ENCODE peak calls at places on chromosomes 1 and 21, in ten cellular contexts. R is aorta, K is tibial artery, Q is RWPE2, T is neural progenitor cell, G is pancreas, N is mesendoderm, W is heart left ventricle, B is thyroid gland, L is body of pancreas. H is an unnamed sample. For H3K36me3 and H3K4me1, the result is how much of the 10 kb centered on the place peaks cover.

GRCh38 chr1:51955797-51956527 is 34.5 kb downstream of the RAB3B start:
- DNase-seq in R (no peak), K (no peak), Q (no peak), T (peak), G (no peak), N (no peak), W (no peak), B (no peak), L (no peak), H (no peak)

GRCh38 chr1:110119843-110120242 is 7.6 kb downstream of the UBL4B start:
- DNase-seq in R (no peak), K (no peak), Q (no peak), T (no peak), G (no peak), N (no peak), W (no peak), B (no peak), L (no peak), H (no peak)

GRCh38 chr1:12618661-12619395 is 818 bp upstream of the DHRS3 start:
- DNase-seq in R (peak), K (peak), Q (peak), T (peak), G (peak), N (peak), W (peak), B (peak), L (peak), H (no peak)

GRCh38 chr1:95169544-95169943 is 52.4 kb downstream of the TLCD4 start:
- DNase-seq in R (no peak), K (no peak), Q (no peak), T (no peak), G (no peak), N (peak), W (no peak), B (peak), L (no peak), H (no peak)

GRCh38 chr21:39630827-39631226 is 18.1 kb downstream of the B3GALT5 start:
- DNase-seq in R (no peak), K (no peak), Q (no peak), T (no peak), G (no peak), N (no peak), W (no peak), B (no peak), L (no peak), H (no peak)

GRCh38 chr1:71390518-71390917 is 309.7 kb upstream of the ZRANB2 start:
- DNase-seq in R (no peak), K (no peak), Q (no peak), T (no peak), G (no peak), N (no peak), W (no peak), B (no peak), L (no peak), H (no peak)

GRCh38 chr1:222892137-222892763 is 77.4 kb downstream of the DISP1 start:
- DNase-seq in R (no peak), K (no peak), Q (no peak), T (no peak), G (no peak), N (no peak), W (no peak), B (no peak), L (no peak), H (no peak)

GRCh38 chr21:44916965-44917364 is 3.7 kb downstream of the ITGB2 start:
- DNase-seq in R (no peak), K (no peak), Q (no peak), T (no peak), G (no peak), N (no peak), W (no peak), B (no peak), L (no peak), H (no peak)

GRCh38 chr1:79235221-79236002 is 228.9 kb upstream of the ADGRL4 start:
- DNase-seq in R (no peak), K (no peak), Q (no peak), T (peak), G (no peak), N (peak), W (no peak), B (no peak), L (no peak), H (no peak)

GRCh38 chr1:24276791-24277190 is 42.4 kb upstream of the GRHL3 start:
- DNase-seq in R (no peak), K (no peak), Q (no peak), T (no peak), G (no peak), N (no peak), W (no peak), B (no peak), L (no peak), H (no peak)

GRCh38 chr1:209900734-209901133 is 37.3 kb upstream of the SYT14 start:
- DNase-seq in R (no peak), K (no peak), Q (no peak), T (no peak), G (no peak), N (no peak), W (no peak), B (no peak), L (no peak), H (no peak)

DNA sequence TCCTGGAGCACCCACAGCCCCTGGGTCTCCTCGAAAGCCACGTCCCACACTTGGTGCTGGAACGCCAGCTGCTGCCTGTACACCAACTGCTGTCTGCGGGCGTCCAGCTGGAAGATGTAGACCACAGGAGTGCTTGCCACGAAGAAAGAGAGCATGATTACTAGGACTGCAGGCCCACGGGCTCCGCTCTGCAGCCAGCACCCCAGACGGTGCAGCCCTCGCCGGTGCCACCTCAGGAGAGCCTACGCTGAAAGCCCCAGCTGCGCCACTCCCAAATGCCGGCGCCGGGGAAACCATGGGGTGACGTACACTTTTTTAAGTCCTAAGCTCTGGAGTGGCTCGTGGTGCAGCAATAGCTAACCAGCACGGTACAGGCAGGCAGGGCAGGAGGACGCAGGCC is 25.7 kb downstream of the WDR4 start:
- DNase-seq in R (no peak), K (no peak), Q (peak), T (no peak), G (no peak), N (no peak), W (no peak), B (no peak), L (no peak), H (no peak)
- H3K36me3 ChIP-seq in R (under half), K (half or more), Q (half or more), T (under half), G (under half), N (under half), W (half or more), B (under half), L (under half), H (half or more)

GRCh38 chr1:203281033-203281432 is 24.3 kb upstream of the BTG2 start:
- DNase-seq in R (no peak), K (peak), Q (no peak), T (no peak), G (no peak), N (no peak), W (no peak), B (no peak), L (no peak), H (no peak)
- H3K4me1 ChIP-seq in R (under half), K (under half), Q (under half), T (under half), G (under half), N (under half), W (half or more), B (under half), L (half or more), H (under half)

GRCh38 chr1:45035631-45036301 is 23.7 kb downstream of the UROD start:
- DNase-seq in R (no peak), K (no peak), Q (no peak), T (no peak), G (no peak), N (no peak), W (no peak), B (no peak), L (no peak), H (no peak)
- H3K36me3 ChIP-seq in R (under half), K (under half), Q (under half), T (under half), G (under half), N (under half), W (under half), B (under half), L (under half), H (under half)

GRCh38 chr1:234960722-234961467 is 167.7 kb downstream of the TOMM20 start:
- DNase-seq in R (no peak), K (peak), Q (no peak), T (no peak), G (no peak), N (no peak), W (no peak), B (no peak), L (peak), H (no peak)

GRCh38 chr1:234956821-234957329 is 171.8 kb downstream of the TOMM20 start:
- DNase-seq in R (no peak), K (no peak), Q (no peak), T (peak), G (no peak), N (peak), W (no peak), B (no peak), L (peak), H (no peak)

GRCh38 chr1:234958066-234958701 is 170.5 kb downstream of the TOMM20 start:
- DNase-seq in R (no peak), K (no peak), Q (no peak), T (no peak), G (no peak), N (peak), W (no peak), B (no peak), L (peak), H (no peak)

GRCh38 chr1:234957330-234958065 is 171.1 kb downstream of the TOMM20 start:
- DNase-seq in R (no peak), K (no peak), Q (no peak), T (peak), G (no peak), N (peak), W (no peak), B (no peak), L (peak), H (no peak)

DNA sequence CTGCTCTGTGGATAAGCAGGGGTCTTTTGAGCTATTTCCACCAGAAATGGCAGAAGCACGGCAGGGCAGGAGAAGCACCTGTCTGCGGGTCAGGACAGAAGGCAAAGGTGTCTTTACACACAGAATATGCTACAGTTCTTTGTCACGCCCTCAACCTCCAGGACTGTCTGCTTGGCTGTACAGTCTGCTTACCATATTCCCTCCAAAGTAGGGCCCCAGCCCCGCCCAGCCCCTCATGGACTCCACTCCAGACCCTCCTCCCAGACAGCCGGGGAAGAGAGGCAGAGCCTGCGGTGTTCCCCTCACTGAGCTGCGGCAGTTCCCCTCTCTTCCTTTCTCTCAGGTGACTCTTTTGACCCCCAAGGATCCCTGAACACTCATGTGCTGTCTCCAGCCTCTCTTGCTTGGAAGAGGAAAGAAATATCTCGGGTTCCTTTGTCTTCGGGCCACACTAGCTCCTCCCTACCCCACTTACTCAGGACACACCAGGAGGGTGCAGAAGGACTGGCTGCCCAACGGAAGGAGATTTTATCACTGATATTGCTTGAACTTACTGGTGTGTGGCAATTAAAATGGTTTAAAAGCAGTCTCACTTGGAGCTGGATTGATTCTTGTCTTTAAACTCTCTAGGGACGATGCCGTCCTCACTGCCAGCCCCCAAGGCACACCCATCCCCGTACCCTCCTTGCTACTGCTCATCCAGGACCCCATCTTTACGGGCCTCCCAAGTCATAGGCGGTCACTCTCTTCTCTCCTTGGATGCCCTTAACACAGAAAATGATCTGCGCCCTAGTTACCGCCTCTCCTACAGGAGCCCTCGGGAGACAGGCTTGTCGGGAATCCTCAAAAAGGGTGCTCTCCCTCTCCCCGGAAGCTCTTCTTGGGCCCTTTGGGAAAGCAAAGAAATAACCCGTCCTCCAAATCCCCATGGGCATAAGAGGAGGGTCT is 169.7 kb downstream of the TOMM20 start:
- DNase-seq in R (no peak), K (no peak), Q (no peak), T (no peak), G (no peak), N (no peak), W (no peak), B (no peak), L (no peak), H (no peak)
- H3K4me1 ChIP-seq in R (under half), K (half or more), Q (under half), T (half or more), G (half or more), N (under half), W (half or more), B (under half), L (half or more), H (under half)

DNA sequence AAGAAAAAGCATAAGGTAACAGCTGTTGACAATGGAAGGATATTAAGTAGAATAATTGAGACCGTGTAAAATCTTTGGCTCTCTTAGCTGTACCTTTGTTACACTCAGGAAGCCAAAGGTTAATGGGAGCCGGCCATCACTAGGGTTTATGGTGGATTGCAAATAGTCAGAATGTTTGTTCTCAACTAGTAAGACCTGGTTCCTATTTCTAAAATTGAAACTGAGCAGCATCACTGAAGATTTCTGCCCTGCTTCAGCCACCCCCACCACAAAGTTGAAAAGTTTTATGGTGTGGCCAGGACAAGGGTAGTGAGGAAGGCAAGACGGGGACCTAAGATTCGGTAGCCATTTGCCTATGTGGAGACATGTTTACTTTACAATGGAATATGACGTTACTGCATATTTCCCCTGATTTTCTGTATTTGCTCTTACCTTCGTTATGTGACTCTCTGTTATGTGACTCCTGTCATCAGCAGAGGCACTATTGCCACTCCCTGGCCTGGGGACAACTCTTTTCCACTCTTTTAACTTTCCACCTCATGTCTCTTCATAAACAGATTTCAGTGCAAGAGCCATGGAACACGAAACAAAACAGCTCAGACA is 41.4 kb upstream of the KIF1B start:
- DNase-seq in R (no peak), K (peak), Q (no peak), T (no peak), G (no peak), N (no peak), W (no peak), B (no peak), L (no peak), H (no peak)
- H3K36me3 ChIP-seq in R (under half), K (half or more), Q (under half), T (under half), G (under half), N (under half), W (half or more), B (under half), L (under half), H (under half)

GRCh38 chr1:42689912-42690311 is 7.7 kb downstream of the YBX1 start:
- DNase-seq in R (no peak), K (no peak), Q (no peak), T (no peak), G (no peak), N (no peak), W (no peak), B (no peak), L (no peak), H (no peak)
- H3K4me1 ChIP-seq in R (under half), K (under half), Q (half or more), T (under half), G (under half), N (under half), W (half or more), B (under half), L (half or more), H (under half)

DNA sequence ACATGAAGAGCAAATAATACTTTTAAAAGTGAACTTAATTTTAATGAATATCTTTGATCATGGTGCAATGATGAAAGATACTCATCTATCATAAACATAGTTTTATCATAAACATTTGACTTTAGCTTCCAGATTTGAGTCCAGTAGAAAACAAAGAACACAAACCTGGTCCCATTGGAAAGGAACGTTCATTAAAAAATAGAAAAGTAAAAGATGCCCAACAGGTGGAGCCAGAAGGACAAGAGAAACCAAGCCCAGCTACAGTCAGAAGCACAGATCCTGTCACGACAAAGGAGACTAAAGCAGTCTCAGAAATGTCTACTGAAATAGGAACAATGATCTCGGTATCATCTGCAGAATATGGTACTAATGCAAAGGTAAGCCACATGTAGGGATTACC is 55.6 kb upstream of the MYOCOS start:
- DNase-seq in R (no peak), K (no peak), Q (no peak), T (no peak), G (no peak), N (peak), W (no peak), B (no peak), L (no peak), H (no peak)
- H3K36me3 ChIP-seq in R (under half), K (half or more), Q (half or more), T (under half), G (under half), N (under half), W (half or more), B (under half), L (under half), H (under half)

GRCh38 chr1:56436338-56436695 is 143.0 kb downstream of the PLPP3 start:
- DNase-seq in R (no peak), K (no peak), Q (no peak), T (no peak), G (no peak), N (peak), W (no peak), B (no peak), L (no peak), H (no peak)

GRCh38 chr1:56438901-56439551 is 140.3 kb downstream of the PLPP3 start:
- DNase-seq in R (no peak), K (no peak), Q (no peak), T (no peak), G (no peak), N (no peak), W (peak), B (no peak), L (no peak), H (no peak)

GRCh38 chr1:56435434-56436337 is 143.7 kb downstream of the PLPP3 start:
- DNase-seq in R (no peak), K (no peak), Q (no peak), T (peak), G (no peak), N (peak), W (no peak), B (no peak), L (no peak), H (no peak)

GRCh38 chr1:56437959-56438358 is 141.4 kb downstream of the PLPP3 start:
- DNase-seq in R (no peak), K (no peak), Q (no peak), T (no peak), G (no peak), N (peak), W (no peak), B (no peak), L (no peak), H (no peak)

GRCh38 chr1:56436912-56437403 is 142.4 kb downstream of the PLPP3 start:
- DNase-seq in R (no peak), K (no peak), Q (no peak), T (peak), G (no peak), N (peak), W (no peak), B (no peak), L (no peak), H (peak)
- H3K4me1 ChIP-seq in R (under half), K (under half), Q (under half), T (half or more), G (under half), N (under half), W (half or more), B (under half), L (under half), H (under half)

DNA sequence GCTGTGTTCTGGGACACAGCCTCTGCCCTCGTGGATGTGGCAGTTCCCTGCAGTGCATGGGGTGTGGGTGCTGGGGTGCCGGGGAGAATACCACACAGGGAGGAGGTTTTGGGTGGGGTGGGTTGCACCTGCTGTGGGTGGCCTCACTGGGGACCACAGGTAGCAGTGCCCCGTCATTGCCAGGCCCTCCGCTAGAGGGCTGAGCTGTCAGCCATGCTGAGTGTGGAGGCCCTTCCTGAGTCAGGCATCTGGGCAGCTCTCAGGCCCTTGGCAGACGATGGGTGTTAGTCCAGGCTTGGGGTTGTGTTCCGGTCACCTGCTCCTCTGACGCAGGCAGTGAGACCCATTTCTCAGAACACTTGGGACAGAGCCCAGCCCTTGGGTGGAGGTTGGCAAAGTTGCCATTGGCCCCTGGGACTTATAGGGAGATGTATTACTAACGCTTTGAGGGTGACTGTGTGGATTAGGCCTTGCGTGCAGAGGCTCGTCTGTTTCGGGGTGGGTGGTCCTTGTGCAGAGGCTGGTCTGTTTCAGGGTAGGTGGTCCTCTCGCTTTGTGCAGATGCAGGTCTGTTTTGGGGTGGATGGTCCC is 23.9 kb downstream of the PCNT start:
- DNase-seq in R (peak), K (no peak), Q (no peak), T (no peak), G (no peak), N (no peak), W (peak), B (no peak), L (peak), H (no peak)
- H3K36me3 ChIP-seq in R (under half), K (half or more), Q (half or more), T (under half), G (under half), N (under half), W (half or more), B (under half), L (under half), H (under half)